ENCODE peak calls at places on chromosomes 2 and 18, in nine cellular contexts. L, R, C, M, U, P, K, N and O are unnamed samples.
A peak's percentile ranks its signal among the peaks of the same experiment; 100 is the strongest.

GRCh38 chr2:8431446-8432125 is 250.3 kb upstream of the ID2 start:
- DNase-seq in L (no peak), R (no peak), C (no peak), M (no peak), U (no peak), P (peak; percentile 58), K (no peak), N (no peak), O (no peak)

GRCh38 chr2:155815851-155816250 is 516.7 kb downstream of the NR4A2 start:
- DNase-seq in L (peak; percentile 38), R (no peak), C (no peak), M (no peak), U (no peak), P (no peak), K (peak; percentile 9), N (no peak), O (no peak)

GRCh38 chr2:25165992-25166618 is 2.3 kb downstream of the POMC start:
- DNase-seq in L (peak; percentile 27), R (no peak), C (no peak), M (peak; percentile 62), U (no peak), P (peak; percentile 9), K (peak; percentile 24), N (no peak), O (no peak)

GRCh38 chr18:59907172-59907571 is 7.4 kb downstream of the PMAIP1 start:
- DNase-seq in L (peak; percentile 52), R (no peak), C (no peak), M (no peak), U (no peak), P (no peak), K (no peak), N (peak; percentile 47), O (no peak)

GRCh38 chr2:10524341-10524740 is 76.2 kb upstream of the ODC1 start:
- DNase-seq in L (no peak), R (no peak), C (no peak), M (no peak), U (no peak), P (no peak), K (no peak), N (no peak), O (no peak)

GRCh38 chr2:133843551-133843950 is 275.3 kb upstream of the NCKAP5 start:
- DNase-seq in L (no peak), R (no peak), C (no peak), M (no peak), U (no peak), P (no peak), K (no peak), N (peak; percentile 21), O (no peak)

GRCh38 chr18:49588971-49589370 is 27.1 kb downstream of the LIPG start:
- DNase-seq in L (no peak), R (no peak), C (no peak), M (no peak), U (no peak), P (no peak), K (no peak), N (no peak), O (no peak)

GRCh38 chr2:1742300-1742679 is 2.0 kb downstream of the PXDN start:
- DNase-seq in L (no peak), R (no peak), C (no peak), M (peak; percentile 39), U (no peak), P (peak; percentile 42), K (no peak), N (no peak), O (no peak)

GRCh38 chr2:27765621-27766286 is 5.8 kb upstream of the MRPL33 start:
- DNase-seq in L (no peak), R (no peak), C (peak; percentile 72), M (peak; percentile 90), U (peak; percentile 81), P (peak; percentile 26), K (peak; percentile 75), N (peak; percentile 33), O (no peak)

GRCh38 chr2:105175231-105175630 is 66.3 kb upstream of the GPR45 start:
- DNase-seq in L (no peak), R (no peak), C (no peak), M (no peak), U (no peak), P (no peak), K (no peak), N (no peak), O (no peak)

GRCh38 chr18:61628085-61628484 is 264.7 kb downstream of the RNF152 start:
- DNase-seq in L (no peak), R (no peak), C (no peak), M (no peak), U (no peak), P (peak; percentile 42), K (no peak), N (no peak), O (no peak)

GRCh38 chr18:22032392-22032961 is 136.9 kb upstream of the GATA6 start:
- DNase-seq in L (no peak), R (peak; percentile 2), C (no peak), M (no peak), U (no peak), P (peak; percentile 74), K (peak; percentile 89), N (peak; percentile 69), O (no peak)

GRCh38 chr2:112253261-112253807 is 1.5 kb downstream of the ZC3H8 start:
- DNase-seq in L (peak; percentile 27), R (no peak), C (no peak), M (no peak), U (no peak), P (peak; percentile 12), K (no peak), N (no peak), O (no peak)

GRCh38 chr2:237734905-237735623 is 63.5 kb upstream of the RBM44 start:
- DNase-seq in L (no peak), R (no peak), C (no peak), M (no peak), U (no peak), P (no peak), K (no peak), N (no peak), O (peak; percentile 70)

GRCh38 chr2:180071797-180072196 is 64.7 kb upstream of the CWC22 start:
- DNase-seq in L (no peak), R (no peak), C (no peak), M (no peak), U (no peak), P (no peak), K (no peak), N (no peak), O (no peak)